ENCODE peak calls at places on chromosomes 6 and 20, in four cellular contexts. One of them, this sample, is unnamed.

GRCh38 chr6:105318660-105319059 is 84.2 kb downstream of the PREP start:
- DNase-seq in PC-3: peak; percentile 79
- DNase-seq in bronchial epithelial cell: peak; percentile 84
- DNase-seq in iris pigment epithelial cell: peak; percentile 85
- DNase-seq in this sample: peak; percentile 67

GRCh38 chr6:43020847-43021246 is 576 bp upstream of the RRP36 start:
- DNase-seq in PC-3: no peak
- DNase-seq in bronchial epithelial cell: no peak
- DNase-seq in iris pigment epithelial cell: peak; percentile 21
- DNase-seq in this sample: no peak

GRCh38 chr6:41199427-41200246 is 1.3 kb downstream of the TREML2 start:
- DNase-seq in PC-3: no peak
- DNase-seq in bronchial epithelial cell: no peak
- DNase-seq in iris pigment epithelial cell: no peak
- DNase-seq in this sample: no peak

GRCh38 chr6:77535172-77535571 is 71.9 kb upstream of the HTR1B start:
- DNase-seq in PC-3: peak; percentile 39
- DNase-seq in bronchial epithelial cell: no peak
- DNase-seq in iris pigment epithelial cell: no peak
- DNase-seq in this sample: no peak

GRCh38 chr6:37089783-37090182 is 80.2 kb upstream of the PIM1 start:
- DNase-seq in PC-3: no peak
- DNase-seq in bronchial epithelial cell: no peak
- DNase-seq in iris pigment epithelial cell: no peak
- DNase-seq in this sample: no peak

GRCh38 chr6:164216368-164216767 is 801.9 kb downstream of the QKI start:
- DNase-seq in PC-3: no peak
- DNase-seq in bronchial epithelial cell: no peak
- DNase-seq in iris pigment epithelial cell: no peak
- DNase-seq in this sample: no peak

GRCh38 chr6:78308025-78308424 is 559.3 kb upstream of the IRAK1BP1 start:
- DNase-seq in PC-3: no peak
- DNase-seq in bronchial epithelial cell: peak; percentile 18
- DNase-seq in iris pigment epithelial cell: no peak
- DNase-seq in this sample: no peak

GRCh38 chr6:53984163-53984562 is 127.1 kb upstream of the MLIP start:
- DNase-seq in PC-3: peak; percentile 98
- DNase-seq in bronchial epithelial cell: peak; percentile 99
- DNase-seq in iris pigment epithelial cell: peak; percentile 98
- DNase-seq in this sample: peak; percentile 98

GRCh38 chr20:33724439-33725094 is 4.5 kb upstream of the PXMP4 start:
- DNase-seq in PC-3: no peak
- DNase-seq in bronchial epithelial cell: peak; percentile 46
- DNase-seq in iris pigment epithelial cell: peak; percentile 58
- DNase-seq in this sample: no peak

GRCh38 chr6:170296746-170297576 is 6.1 kb upstream of the DLL1 start:
- DNase-seq in PC-3: no peak
- DNase-seq in bronchial epithelial cell: no peak
- DNase-seq in iris pigment epithelial cell: no peak
- DNase-seq in this sample: peak; percentile 30

GRCh38 chr6:22917344-22917743 is 348.0 kb downstream of the HDGFL1 start:
- DNase-seq in PC-3: no peak
- DNase-seq in bronchial epithelial cell: no peak
- DNase-seq in iris pigment epithelial cell: no peak
- DNase-seq in this sample: peak; percentile 6

GRCh38 chr6:105111871-105112270 is 67.9 kb downstream of the POPDC3 start:
- DNase-seq in PC-3: no peak
- DNase-seq in bronchial epithelial cell: no peak
- DNase-seq in iris pigment epithelial cell: no peak
- DNase-seq in this sample: no peak

GRCh38 chr6:13251242-13251641 is 77.1 kb downstream of the TBC1D7 start:
- DNase-seq in PC-3: no peak
- DNase-seq in bronchial epithelial cell: no peak
- DNase-seq in iris pigment epithelial cell: no peak
- DNase-seq in this sample: no peak

GRCh38 chr6:131909408-131910218 is 41.6 kb downstream of the CCN2 start:
- DNase-seq in PC-3: peak; percentile 87
- DNase-seq in bronchial epithelial cell: peak; percentile 60
- DNase-seq in iris pigment epithelial cell: peak; percentile 68
- DNase-seq in this sample: peak; percentile 65

GRCh38 chr20:768426-768978 is at the start of gene SLC52A3:
- DNase-seq in PC-3: peak; percentile 96
- DNase-seq in bronchial epithelial cell: peak; percentile 66
- DNase-seq in iris pigment epithelial cell: no peak
- DNase-seq in this sample: peak; percentile 73

GRCh38 chr6:402901-403658 is 11.5 kb downstream of the IRF4 start:
- DNase-seq in PC-3: peak; percentile 82
- DNase-seq in bronchial epithelial cell: no peak
- DNase-seq in iris pigment epithelial cell: no peak
- DNase-seq in this sample: no peak

GRCh38 chr6:149683256-149683860 is 34.5 kb downstream of the LATS1 start:
- DNase-seq in PC-3: no peak
- DNase-seq in bronchial epithelial cell: no peak
- DNase-seq in iris pigment epithelial cell: peak; percentile 26
- DNase-seq in this sample: peak; percentile 46

GRCh38 chr6:134287863-134288537 is 29.9 kb downstream of the SGK1 start:
- DNase-seq in PC-3: no peak
- DNase-seq in bronchial epithelial cell: peak; percentile 7
- DNase-seq in iris pigment epithelial cell: peak; percentile 89
- DNase-seq in this sample: peak; percentile 1

This sample was measured in kidney tubule cell.